ENCODE peak calls at places on chromosomes 4 and X, in eight cellular contexts. B, Y, P, U, M, I, S and R are unnamed samples.

GRCh38 chr4:96407651-96408342 is 567.9 kb downstream of the PDHA2 start:
- DNase-seq in M (no peak), U (no peak), B (no peak), Y (no peak), P (no peak), S (no peak), I (no peak), R (no peak)

GRCh38 chr4:103074598-103075434 is 1.7 kb downstream of the SLC9B2 start:
- DNase-seq in P (no peak), U (no peak), Y (no peak), I (no peak), B (peak), M (no peak), S (no peak), R (no peak)

GRCh38 chr4:41360911-41361830 is 104.4 kb downstream of the UCHL1 start:
- DNase-seq in S (no peak), U (no peak), Y (no peak), M (peak), P (peak), I (peak), B (no peak), R (peak)

GRCh38 chr4:5925419-5926187 is 32.7 kb upstream of the CRMP1 start:
- DNase-seq in S (no peak), U (no peak), Y (no peak), P (no peak), M (no peak), I (no peak), B (no peak), R (no peak)

GRCh38 chr4:186159613-186160012 is 31.8 kb upstream of the CYP4V2 start:
- DNase-seq in I (no peak), P (no peak), Y (no peak), M (no peak), S (no peak), U (peak), B (no peak), R (no peak)

GRCh38 chr4:151700566-151701316 is 60.1 kb downstream of the GATB start:
- DNase-seq in B (no peak), S (no peak), P (no peak), Y (no peak), U (no peak), I (no peak), M (no peak), R (no peak)

GRCh38 chrX:149114001-149114400 is 391.1 kb downstream of the IDS start:
- DNase-seq in U (no peak), I (no peak), B (no peak), S (no peak), P (no peak), Y (no peak), M (no peak), R (no peak)

GRCh38 chr4:155973639-155974475 is 20.2 kb upstream of the CTSO start:
- DNase-seq in U (no peak), P (no peak), I (no peak), B (peak), Y (no peak), M (no peak), S (no peak), R (no peak)

GRCh38 chrX:152912121-152912520 is 14.3 kb downstream of the ZNF185 start:
- DNase-seq in S (no peak), I (no peak), P (no peak), U (no peak), M (no peak), Y (no peak), B (no peak), R (no peak)

GRCh38 chrX:368811-369562 is 17.7 kb downstream of the PPP2R3B start:
- DNase-seq in I (no peak), Y (no peak), M (no peak), S (no peak), P (no peak), U (no peak), B (peak), R (no peak)

GRCh38 chrX:19566359-19567141 is 51.2 kb upstream of the MAP3K15 start:
- DNase-seq in U (no peak), P (no peak), Y (no peak), M (no peak), S (no peak), B (peak), I (no peak), R (peak)

GRCh38 chr4:181674315-181674714 is 568.9 kb upstream of the TENM3 start:
- DNase-seq in M (no peak), I (no peak), B (peak), S (no peak), Y (no peak), U (no peak), P (no peak), R (no peak)

GRCh38 chr4:10731690-10732089 is 47.1 kb upstream of the CLNK start:
- DNase-seq in M (no peak), U (no peak), B (no peak), Y (no peak), P (no peak), I (no peak), S (no peak), R (no peak)

GRCh38 chrX:56564921-56565861 is 1.8 kb downstream of the UBQLN2 start:
- DNase-seq in P (no peak), I (no peak), U (no peak), Y (no peak), M (no peak), B (peak), S (no peak), R (no peak)

GRCh38 chrX:2351999-2352995 is 148.5 kb downstream of the DHRSX start:
- DNase-seq in I (no peak), U (no peak), Y (no peak), P (no peak), B (peak), S (no peak), M (no peak), R (no peak)

GRCh38 chr4:34318773-34319172 is 1925.5 kb downstream of the ARAP2 start:
- DNase-seq in S (no peak), P (no peak), U (no peak), B (no peak), M (no peak), I (no peak), Y (no peak), R (no peak)

GRCh38 chr4:147370473-147370872 is 110.4 kb upstream of the EDNRA start:
- DNase-seq in Y (no peak), M (no peak), B (peak), S (no peak), I (no peak), U (no peak), P (no peak), R (no peak)

GRCh38 chrX:31969714-31970113 is 897.9 kb upstream of the FTHL17 start:
- DNase-seq in M (no peak), I (no peak), B (no peak), Y (no peak), U (no peak), P (no peak), S (no peak), R (no peak)

GRCh38 chr4:10509733-10510132 is 52.5 kb upstream of the ZNF518B start:
- DNase-seq in I (no peak), U (no peak), M (no peak), B (no peak), S (no peak), Y (no peak), P (no peak), R (no peak)

GRCh38 chr4:52983563-52984303 is 121.6 kb downstream of the RASL11B start:
- DNase-seq in S (no peak), B (peak), P (no peak), I (peak), Y (peak), M (no peak), U (no peak), R (no peak)

GRCh38 chr4:73653695-73654106 is 33.5 kb upstream of the RASSF6 start:
- DNase-seq in M (peak), I (peak), S (no peak), P (peak), Y (peak), B (peak), U (no peak), R (peak)

GRCh38 chrX:72111011-72111708 is 20.6 kb downstream of the RTL5 start:
- DNase-seq in P (no peak), B (no peak), S (no peak), I (no peak), Y (no peak), M (no peak), U (no peak), R (no peak)

GRCh38 chrX:151081016-151081415 is 95.4 kb upstream of the GPR50 start:
- DNase-seq in P (no peak), Y (no peak), M (no peak), B (no peak), S (no peak), U (no peak), I (no peak), R (no peak)

GRCh38 chr4:123587983-123588494 is 191.4 kb downstream of the SPRY1 start:
- DNase-seq in S (no peak), M (peak), Y (no peak), U (no peak), I (peak), B (peak), P (peak), R (peak)

GRCh38 chrX:40145001-40145631 is 47.4 kb upstream of the BCOR start:
- DNase-seq in U (no peak), M (no peak), P (no peak), S (no peak), B (no peak), I (no peak), Y (no peak), R (no peak)

GRCh38 chrX:130173190-130173895 is 1.6 kb downstream of the RAB33A start:
- DNase-seq in P (no peak), Y (peak), S (peak), I (no peak), B (peak), M (no peak), U (no peak), R (peak)

GRCh38 chr4:169404959-169405358 is 134.2 kb upstream of the SH3RF1 start:
- DNase-seq in M (no peak), I (no peak), B (peak), U (no peak), S (no peak), Y (no peak), P (no peak), R (no peak)

GRCh38 chr4:123671633-123672404 is 275.2 kb downstream of the SPRY1 start:
- DNase-seq in B (no peak), S (no peak), U (no peak), P (no peak), I (no peak), Y (no peak), M (no peak), R (no peak)

GRCh38 chr4:1327526-1328266 is 19.3 kb upstream of the UVSSA start:
- DNase-seq in I (no peak), P (no peak), B (no peak), M (no peak), S (no peak), U (no peak), Y (no peak), R (no peak)

GRCh38 chr4:1326751-1327525 is 20.1 kb upstream of the UVSSA start:
- DNase-seq in U (no peak), S (no peak), I (no peak), Y (no peak), P (no peak), M (no peak), B (no peak), R (no peak)

GRCh38 chr4:1329408-1330371 is 17.3 kb upstream of the UVSSA start:
- DNase-seq in M (no peak), P (no peak), Y (no peak), S (no peak), I (no peak), B (no peak), U (no peak), R (no peak)

GRCh38 chr4:1330761-1331590 is 16.0 kb upstream of the UVSSA start:
- DNase-seq in M (no peak), Y (no peak), U (no peak), I (no peak), P (no peak), S (no peak), B (no peak), R (no peak)

DNA sequence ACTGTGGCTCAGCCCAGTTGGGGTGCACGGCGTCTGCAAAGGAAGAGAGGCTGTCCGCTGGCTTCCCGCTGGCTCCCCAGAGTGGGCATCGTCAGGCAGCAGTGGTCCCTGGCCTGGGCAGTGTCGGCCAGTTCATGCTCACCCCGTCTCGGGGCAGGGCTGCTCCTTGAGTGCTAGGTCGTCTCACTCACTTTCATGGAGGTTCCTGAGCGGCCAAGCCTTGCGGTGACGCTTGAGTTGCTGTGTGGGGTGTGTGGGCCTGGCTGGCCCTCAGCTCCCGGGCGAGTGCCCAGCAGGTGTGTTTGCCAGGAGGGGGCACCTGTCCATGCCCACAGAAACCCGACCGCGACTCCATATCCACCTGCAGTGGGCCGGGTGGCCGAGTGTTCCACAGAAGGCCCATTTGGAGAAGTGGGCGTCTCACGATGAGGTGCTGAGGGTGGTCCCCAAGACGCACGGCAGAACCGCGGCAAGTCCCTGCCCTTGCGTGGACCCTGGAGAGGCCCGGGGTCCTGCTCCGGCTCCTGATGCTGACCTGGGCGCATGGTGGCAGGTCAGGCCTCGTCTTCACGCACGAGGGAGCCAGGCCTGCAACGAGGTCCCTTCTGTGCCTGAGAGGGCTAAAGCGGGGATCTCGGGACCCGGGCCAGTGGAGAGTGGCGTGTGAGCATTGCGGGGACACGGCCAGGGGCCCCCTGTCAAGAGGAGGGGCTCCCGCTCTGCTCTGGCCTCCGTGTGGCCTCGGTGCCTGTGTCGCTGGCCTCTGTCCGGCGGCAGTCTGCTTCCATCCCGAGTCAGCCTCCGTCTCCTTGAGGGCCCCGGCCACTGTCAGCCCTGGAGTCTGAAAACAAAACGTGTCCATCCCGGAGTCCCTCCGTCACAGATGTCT is 18.5 kb upstream of the UVSSA start:
- DNase-seq in M (no peak), U (no peak), S (no peak), I (no peak), Y (no peak), P (no peak), B (no peak), R (no peak)
- TF ChIP-seq POLR2A in M (no peak), U (no peak), S (no peak), I (no peak), Y (no peak), P (no peak), B (no peak), R (no peak)

DNA sequence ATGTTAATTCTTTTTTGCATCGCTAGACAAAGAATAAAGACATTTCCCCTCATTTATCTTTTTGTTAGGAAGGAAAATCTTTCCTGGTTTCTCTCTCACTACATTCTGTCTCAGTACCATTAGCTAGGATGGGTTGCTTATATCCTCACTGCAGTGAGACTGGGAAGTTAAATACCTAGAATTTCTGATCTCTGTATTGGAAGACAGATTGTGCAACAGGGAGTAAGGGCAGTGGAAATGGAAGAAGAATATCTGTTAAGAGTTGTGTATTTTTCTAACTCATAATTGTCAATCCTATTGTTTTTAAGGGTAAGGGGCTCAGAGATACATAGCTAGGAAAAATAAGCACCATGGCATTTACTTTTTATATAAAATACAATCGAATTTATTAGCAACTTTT is 19.6 kb downstream of the PTPN13 start:
- DNase-seq in P (no peak), I (no peak), S (no peak), B (peak), Y (no peak), U (no peak), M (no peak), R (no peak)
- H3K27ac ChIP-seq in P (no peak), I (no peak), S (no peak), B (no peak), Y (no peak), U (no peak), M (no peak), R (no peak)

GRCh38 chrX:46545111-46546005 is at the start of gene ZNF674:
- DNase-seq in B (peak), P (peak), Y (peak), I (peak), M (peak), U (peak), S (peak), R (peak)
- TF ChIP-seq POLR2A in B (peak), P (no peak), Y (peak), I (peak), M (peak), U (no peak), S (peak), R (peak)

DNA sequence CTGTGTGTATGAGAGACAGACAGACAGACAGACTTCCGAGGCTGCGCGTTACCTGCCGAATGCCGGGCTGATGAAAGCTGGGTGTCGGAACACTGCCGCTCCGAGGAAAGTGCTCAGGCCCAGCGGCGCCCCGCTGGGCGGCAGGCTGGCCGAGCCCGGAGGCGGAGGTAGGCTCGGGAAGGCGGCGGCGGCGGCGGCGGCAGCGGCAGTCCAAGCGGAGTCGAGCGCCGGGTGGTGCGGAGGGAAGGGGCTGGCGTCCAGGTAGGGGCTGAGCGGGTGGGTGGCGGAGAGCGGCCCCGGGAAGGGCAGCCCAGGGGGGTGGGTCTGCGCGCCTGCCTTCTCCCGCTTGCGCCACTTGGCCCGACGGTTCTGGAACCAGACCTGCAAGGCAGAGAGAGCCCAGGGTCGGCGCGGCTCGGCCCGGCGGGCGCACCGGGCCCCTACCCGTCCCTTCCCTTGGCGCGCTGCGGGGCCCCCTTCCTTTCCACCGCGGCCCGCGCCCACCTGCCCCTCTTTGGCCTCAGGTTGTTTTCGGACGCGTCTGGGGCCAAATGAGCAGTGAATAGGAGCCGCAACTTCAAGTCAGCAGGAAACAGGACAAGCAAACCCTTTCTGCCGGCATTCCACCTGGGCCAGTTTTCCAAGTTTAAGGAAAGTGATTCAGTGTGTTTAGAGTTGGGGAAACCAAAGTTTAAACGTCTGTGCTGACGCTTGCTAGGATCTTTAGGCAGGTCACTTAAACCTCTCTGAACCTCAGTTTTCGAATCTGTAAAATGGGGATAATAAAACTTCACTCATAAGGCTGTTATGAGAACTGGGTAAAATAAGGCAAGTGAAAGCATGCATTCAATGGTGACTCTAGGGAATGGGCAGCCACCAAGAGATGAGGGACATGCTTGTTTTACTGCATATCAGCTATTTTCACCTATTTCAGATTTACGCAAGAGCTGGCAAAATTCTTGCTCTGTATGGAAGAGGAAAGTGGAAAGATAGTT is 8.4 kb downstream of the ARX start:
- DNase-seq in U (no peak), S (no peak), P (no peak), I (no peak), Y (no peak), B (no peak), M (no peak), R (no peak)
- H3K27ac ChIP-seq in U (no peak), S (no peak), P (no peak), I (no peak), Y (no peak), B (no peak), M (no peak), R (no peak)

DNA sequence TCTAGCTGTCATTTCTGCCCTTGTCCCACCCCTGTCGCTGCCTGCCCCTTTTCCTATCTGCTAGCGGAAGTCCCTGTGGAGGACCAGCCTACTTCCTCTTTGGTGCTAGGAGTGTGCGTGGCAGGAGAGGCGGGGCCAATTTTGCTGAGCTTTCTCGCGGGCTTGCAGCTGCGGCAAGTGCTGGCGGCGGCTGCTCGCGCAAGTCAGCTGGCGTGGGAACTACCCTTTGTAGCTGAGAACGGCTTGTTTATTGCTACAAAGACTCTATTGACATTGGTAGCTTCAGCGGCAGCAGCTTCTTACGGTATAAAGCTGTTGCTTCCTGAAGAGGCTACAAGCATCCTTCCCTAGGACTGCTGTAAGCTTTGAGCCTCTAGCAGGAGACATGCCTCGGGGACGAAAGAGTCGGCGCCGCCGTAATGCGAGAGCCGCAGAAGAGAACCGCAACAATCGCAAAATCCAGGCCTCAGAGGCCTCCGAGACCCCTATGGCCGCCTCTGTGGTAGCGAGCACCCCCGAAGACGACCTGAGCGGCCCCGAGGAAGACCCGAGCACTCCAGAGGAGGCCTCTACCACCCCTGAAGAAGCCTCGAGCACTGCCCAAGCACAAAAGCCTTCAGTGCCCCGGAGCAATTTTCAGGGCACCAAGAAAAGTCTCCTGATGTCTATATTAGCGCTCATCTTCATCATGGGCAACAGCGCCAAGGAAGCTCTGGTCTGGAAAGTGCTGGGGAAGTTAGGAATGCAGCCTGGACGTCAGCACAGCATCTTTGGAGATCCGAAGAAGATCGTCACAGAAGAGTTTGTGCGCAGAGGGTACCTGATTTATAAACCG is at the start of gene MAGEH1:
- DNase-seq in I (peak), M (peak), S (peak), P (peak), U (peak), B (peak), Y (peak), R (peak)
- TF ChIP-seq POLR2A in I (peak), M (peak), S (peak), P (no peak), U (no peak), B (peak), Y (peak), R (peak)

GRCh38 chr4:3121110-3121509 is 46.6 kb downstream of the HTT start:
- DNase-seq in I (no peak), U (no peak), P (no peak), M (no peak), Y (no peak), S (no peak), B (no peak), R (no peak)
- H3K27ac ChIP-seq in I (no peak), U (peak), P (peak), M (no peak), Y (no peak), S (no peak), B (no peak), R (peak)

GRCh38 chrX:37349131-37350033 is at the start of gene PRRG1:
- DNase-seq in S (peak), U (peak), I (peak), M (peak), B (peak), P (peak), Y (peak), R (peak)
- TF ChIP-seq POLR2A in S (peak), U (no peak), I (peak), M (peak), B (peak), P (no peak), Y (peak), R (peak)